ENCODE peak calls at places on chromosomes 7 and 10, in nine cellular contexts. One of them, this sample, is unnamed.
A peak's percentile ranks its signal among the peaks of the same experiment; 100 is the strongest.

GRCh38 chr10:109996225-109996624 is 11.6 kb upstream of the ADD3 start:
- DNase-seq in stimulated activated CD8-positive, alpha-beta memory T cell treated with anti-CD3 and anti-CD28 coated beads, Interleukin-4, amount 100 ng/mL, for 4 hours: no peak
- DNase-seq in CD4-positive, alpha-beta memory T cell: no peak
- DNase-seq in SHP77: no peak
- DNase-seq in H9: no peak
- DNase-seq in activated CD4-positive, alpha-beta T cell treated with anti-CD3 and anti-CD28 coated beads for 48 hours: no peak
- DNase-seq in Caki2: no peak
- DNase-seq in SK-N-SH: no peak
- DNase-seq in left ventricle myocardium superior: no peak
- DNase-seq in this sample: no peak

GRCh38 chr10:104548090-104548489 is 93.0 kb upstream of the SORCS3 start:
- DNase-seq in stimulated activated CD8-positive, alpha-beta memory T cell treated with anti-CD3 and anti-CD28 coated beads, Interleukin-4, amount 100 ng/mL, for 4 hours: no peak
- DNase-seq in CD4-positive, alpha-beta memory T cell: no peak
- DNase-seq in SHP77: no peak
- DNase-seq in H9: no peak
- DNase-seq in activated CD4-positive, alpha-beta T cell treated with anti-CD3 and anti-CD28 coated beads for 48 hours: no peak
- DNase-seq in Caki2: no peak
- DNase-seq in SK-N-SH: no peak
- DNase-seq in left ventricle myocardium superior: no peak
- DNase-seq in this sample: no peak

GRCh38 chr7:139109188-139109982 is at the start of gene ZC3HAV1:
- DNase-seq in stimulated activated CD8-positive, alpha-beta memory T cell treated with anti-CD3 and anti-CD28 coated beads, Interleukin-4, amount 100 ng/mL, for 4 hours: peak; percentile 83
- DNase-seq in CD4-positive, alpha-beta memory T cell: peak; percentile 91
- DNase-seq in SHP77: peak; percentile 66
- DNase-seq in H9: peak; percentile 75
- DNase-seq in activated CD4-positive, alpha-beta T cell treated with anti-CD3 and anti-CD28 coated beads for 48 hours: peak; percentile 89
- DNase-seq in Caki2: peak; percentile 89
- DNase-seq in SK-N-SH: peak; percentile 92
- DNase-seq in left ventricle myocardium superior: peak; percentile 90
- DNase-seq in this sample: peak; percentile 85

GRCh38 chr7:64314493-64315020 is 796 bp downstream of the ZNF736 start:
- DNase-seq in stimulated activated CD8-positive, alpha-beta memory T cell treated with anti-CD3 and anti-CD28 coated beads, Interleukin-4, amount 100 ng/mL, for 4 hours: no peak
- DNase-seq in CD4-positive, alpha-beta memory T cell: no peak
- DNase-seq in SHP77: no peak
- DNase-seq in H9: no peak
- DNase-seq in activated CD4-positive, alpha-beta T cell treated with anti-CD3 and anti-CD28 coated beads for 48 hours: peak; percentile 21
- DNase-seq in Caki2: no peak
- DNase-seq in SK-N-SH: no peak
- DNase-seq in left ventricle myocardium superior: no peak
- DNase-seq in this sample: no peak

GRCh38 chr10:55747244-55747643 is 613.8 kb downstream of the ZWINT start:
- DNase-seq in stimulated activated CD8-positive, alpha-beta memory T cell treated with anti-CD3 and anti-CD28 coated beads, Interleukin-4, amount 100 ng/mL, for 4 hours: no peak
- DNase-seq in CD4-positive, alpha-beta memory T cell: no peak
- DNase-seq in SHP77: no peak
- DNase-seq in H9: no peak
- DNase-seq in activated CD4-positive, alpha-beta T cell treated with anti-CD3 and anti-CD28 coated beads for 48 hours: no peak
- DNase-seq in Caki2: no peak
- DNase-seq in SK-N-SH: no peak
- DNase-seq in left ventricle myocardium superior: no peak
- DNase-seq in this sample: no peak

GRCh38 chr7:7944619-7945282 is 23.8 kb upstream of the GLCCI1 start:
- DNase-seq in stimulated activated CD8-positive, alpha-beta memory T cell treated with anti-CD3 and anti-CD28 coated beads, Interleukin-4, amount 100 ng/mL, for 4 hours: no peak
- DNase-seq in CD4-positive, alpha-beta memory T cell: peak; percentile 68
- DNase-seq in SHP77: no peak
- DNase-seq in H9: no peak
- DNase-seq in activated CD4-positive, alpha-beta T cell treated with anti-CD3 and anti-CD28 coated beads for 48 hours: peak; percentile 69
- DNase-seq in Caki2: no peak
- DNase-seq in SK-N-SH: no peak
- DNase-seq in left ventricle myocardium superior: no peak
- DNase-seq in this sample: no peak

GRCh38 chr10:96280859-96281258 is 9.5 kb upstream of the BLNK start:
- DNase-seq in stimulated activated CD8-positive, alpha-beta memory T cell treated with anti-CD3 and anti-CD28 coated beads, Interleukin-4, amount 100 ng/mL, for 4 hours: no peak
- DNase-seq in CD4-positive, alpha-beta memory T cell: no peak
- DNase-seq in SHP77: no peak
- DNase-seq in H9: no peak
- DNase-seq in activated CD4-positive, alpha-beta T cell treated with anti-CD3 and anti-CD28 coated beads for 48 hours: no peak
- DNase-seq in Caki2: no peak
- DNase-seq in SK-N-SH: no peak
- DNase-seq in left ventricle myocardium superior: no peak
- DNase-seq in this sample: no peak

GRCh38 chr10:102645388-102645740 is 1.1 kb downstream of the TRIM8 start:
- DNase-seq in stimulated activated CD8-positive, alpha-beta memory T cell treated with anti-CD3 and anti-CD28 coated beads, Interleukin-4, amount 100 ng/mL, for 4 hours: no peak
- DNase-seq in CD4-positive, alpha-beta memory T cell: peak; percentile 46
- DNase-seq in SHP77: peak; percentile 22
- DNase-seq in H9: no peak
- DNase-seq in activated CD4-positive, alpha-beta T cell treated with anti-CD3 and anti-CD28 coated beads for 48 hours: peak; percentile 56
- DNase-seq in Caki2: peak; percentile 87
- DNase-seq in SK-N-SH: peak; percentile 57
- DNase-seq in left ventricle myocardium superior: peak; percentile 83
- DNase-seq in this sample: no peak